ENCODE peak calls at places on chromosomes 2 and 18, in four cellular contexts. N is WTC11, Z is K562, X is HepG2. C is an unnamed sample.

GRCh38 chr2:241873081-241873802 is 3.7 kb downstream of the RTP5 start:
- DNase-seq in X (no peak), N (no peak), Z (no peak), C (no peak)

GRCh38 chr2:159695798-159696448 is 16.4 kb upstream of the MARCHF7 start:
- DNase-seq in N (no peak), Z (no peak), X (no peak), C (no peak)

GRCh38 chr2:99701503-99701902 is 211.7 kb upstream of the REV1 start:
- DNase-seq in Z (no peak), N (no peak), X (no peak), C (no peak)

GRCh38 chr18:42801706-42802105 is 313.8 kb downstream of the RIT2 start:
- DNase-seq in Z (no peak), X (no peak), N (no peak), C (no peak)

GRCh38 chr18:48534364-48534763 is 4.5 kb upstream of the CTIF start:
- DNase-seq in Z (no peak), N (no peak), X (no peak), C (no peak)

GRCh38 chr18:34493099-34493544 is 217.0 kb upstream of the DTNA start:
- DNase-seq in X (peak), N (peak), Z (no peak), C (peak)

GRCh38 chr2:120567128-120567527 is 168.5 kb upstream of the GLI2 start:
- DNase-seq in X (no peak), Z (no peak), N (no peak), C (no peak)

GRCh38 chr18:49608366-49608747 is 46.5 kb downstream of the LIPG start:
- DNase-seq in X (no peak), N (no peak), Z (peak), C (no peak)

GRCh38 chr2:159045545-159046454 is 77.4 kb downstream of the TANC1 start:
- DNase-seq in Z (no peak), N (no peak), X (no peak), C (no peak)

GRCh38 chr2:41934323-41935003 is 113.4 kb upstream of the PKDCC start:
- DNase-seq in Z (peak), N (no peak), X (no peak), C (no peak)

GRCh38 chr2:222561817-222562424 is 94.0 kb downstream of the FARSB start:
- DNase-seq in X (peak), N (peak), Z (peak), C (peak)

GRCh38 chr2:172878260-172878659 is 142.6 kb downstream of the RAPGEF4 start:
- DNase-seq in Z (no peak), N (no peak), X (no peak), C (no peak)

GRCh38 chr2:144079808-144080207 is 440.1 kb downstream of the ZEB2 start:
- DNase-seq in N (no peak), Z (no peak), X (no peak), C (no peak)

GRCh38 chr2:111698743-111699554 is 185.0 kb downstream of the ANAPC1 start:
- DNase-seq in Z (peak), N (no peak), X (peak), C (peak)

GRCh38 chr2:238722883-238723282 is 125.0 kb upstream of the TWIST2 start:
- DNase-seq in X (no peak), N (no peak), Z (no peak), C (no peak)

GRCh38 chr2:7845332-7845731 is 836.5 kb upstream of the ID2 start:
- DNase-seq in X (peak), N (no peak), Z (no peak), C (no peak)

GRCh38 chr18:53947092-53947640 is 277.3 kb downstream of the MBD2 start:
- DNase-seq in N (no peak), Z (no peak), X (peak), C (no peak)

GRCh38 chr2:112150447-112150846 is 12.3 kb downstream of the FBLN7 start:
- DNase-seq in Z (no peak), X (no peak), N (no peak), C (no peak)

GRCh38 chr18:79245517-79246001 is 150.2 kb upstream of the NFATC1 start:
- DNase-seq in N (no peak), Z (no peak), X (no peak), C (no peak)

GRCh38 chr18:7233398-7233797 is 2.5 kb downstream of the LRRC30 start:
- DNase-seq in X (no peak), N (no peak), Z (no peak), C (no peak)

GRCh38 chr18:48939368-48940097 is 11.2 kb downstream of the SMAD7 start:
- DNase-seq in Z (no peak), N (peak), X (no peak), C (no peak)

GRCh38 chr18:44715841-44716240 is 35.2 kb downstream of the SETBP1 start:
- DNase-seq in N (no peak), Z (no peak), X (no peak), C (no peak)

GRCh38 chr18:53864758-53865157 is 359.7 kb downstream of the MBD2 start:
- DNase-seq in N (no peak), Z (no peak), X (no peak), C (no peak)

GRCh38 chr18:66138642-66139041 is 387.8 kb downstream of the CDH7 start:
- DNase-seq in Z (no peak), X (no peak), N (no peak), C (no peak)

GRCh38 chr2:230680463-230681195 is 32.0 kb upstream of the CAB39 start:
- DNase-seq in X (no peak), Z (no peak), N (no peak), C (no peak)

GRCh38 chr2:64374686-64375085 is 79.3 kb upstream of the LGALSL start:
- DNase-seq in Z (no peak), X (no peak), N (no peak), C (no peak)

GRCh38 chr18:50051288-50051687 is 143.7 kb downstream of the MYO5B start:
- DNase-seq in N (peak), X (peak), Z (peak), C (peak)

GRCh38 chr2:137249463-137249862 is 484.1 kb downstream of the THSD7B start:
- DNase-seq in N (no peak), X (no peak), Z (no peak), C (no peak)

GRCh38 chr2:101696272-101697123 is 1.0 kb upstream of the MAP4K4 start:
- DNase-seq in X (no peak), N (no peak), Z (no peak), C (no peak)

GRCh38 chr2:164972216-164972615 is 16.9 kb upstream of the SLC38A11 start:
- DNase-seq in N (no peak), X (no peak), Z (no peak), C (no peak)

GRCh38 chr2:146820672-146821071 is 1024.2 kb upstream of the ACVR2A start:
- DNase-seq in X (no peak), Z (no peak), N (no peak), C (no peak)

GRCh38 chr2:45291283-45291682 is 282.0 kb upstream of the SIX2 start:
- DNase-seq in Z (no peak), N (no peak), X (no peak), C (no peak)
- TF ChIP-seq ELF4 in Z (no peak), N (no peak), X (no peak), C (no peak)

GRCh38 chr2:24638568-24638967 is 147.5 kb downstream of the NCOA1 start:
- DNase-seq in N (no peak), Z (no peak), X (no peak), C (no peak)

GRCh38 chr2:24632175-24632574 is 141.1 kb downstream of the NCOA1 start:
- DNase-seq in Z (no peak), N (no peak), X (no peak), C (no peak)

GRCh38 chr2:24635181-24635580 is 144.1 kb downstream of the NCOA1 start:
- DNase-seq in X (no peak), N (no peak), Z (peak), C (no peak)
- TF ChIP-seq ELF4 in X (no peak), N (no peak), Z (no peak), C (no peak)

GRCh38 chr18:21669736-21670135 is 34.8 kb downstream of the ABHD3 start:
- DNase-seq in Z (no peak), X (no peak), N (no peak), C (no peak)
- TF ChIP-seq ELF4 in Z (no peak), X (no peak), N (no peak), C (no peak)

GRCh38 chr2:170276056-170276455 is 98.1 kb downstream of the MYO3B start:
- DNase-seq in Z (no peak), N (no peak), X (no peak), C (no peak)
- TF ChIP-seq ELF4 in Z (no peak), N (no peak), X (no peak), C (no peak)

GRCh38 chr18:2212846-2213245 is 358.5 kb downstream of the METTL4 start:
- DNase-seq in X (no peak), Z (no peak), N (no peak), C (no peak)

DNA sequence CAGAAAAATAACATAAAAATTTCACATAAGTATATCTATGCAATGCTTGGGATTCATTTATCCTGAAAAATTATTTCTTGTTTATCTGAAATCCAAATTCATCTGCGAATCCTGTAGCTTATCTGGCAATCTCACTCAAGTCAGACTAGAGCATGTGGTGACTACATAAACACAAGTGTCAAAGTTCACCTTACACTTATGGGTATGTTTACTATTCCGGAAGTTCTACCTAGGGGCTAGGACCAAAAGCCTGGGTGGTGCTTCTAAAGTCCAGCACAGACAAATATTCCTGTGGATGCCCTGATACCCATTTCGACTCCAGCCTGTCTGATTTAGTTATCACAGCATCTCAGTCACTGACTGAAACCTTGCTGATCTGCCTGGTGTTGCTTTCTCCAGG is 364.0 kb downstream of the METTL4 start:
- DNase-seq in N (no peak), Z (no peak), X (peak), C (no peak)
- TF ChIP-seq ELF4 in N (no peak), Z (no peak), X (no peak), C (no peak)

GRCh38 chr2:79892123-79892522 is 379.3 kb downstream of the CTNNA2 start:
- DNase-seq in N (no peak), Z (no peak), X (no peak), C (no peak)

GRCh38 chr2:79882548-79882947 is 369.7 kb downstream of the CTNNA2 start:
- DNase-seq in N (peak), X (no peak), Z (no peak), C (no peak)

GRCh38 chr2:79887747-79888374 is 375.0 kb downstream of the CTNNA2 start:
- DNase-seq in Z (peak), N (peak), X (peak), C (peak)
- TF ChIP-seq ELF4 in Z (no peak), N (no peak), X (no peak), C (no peak)

DNA sequence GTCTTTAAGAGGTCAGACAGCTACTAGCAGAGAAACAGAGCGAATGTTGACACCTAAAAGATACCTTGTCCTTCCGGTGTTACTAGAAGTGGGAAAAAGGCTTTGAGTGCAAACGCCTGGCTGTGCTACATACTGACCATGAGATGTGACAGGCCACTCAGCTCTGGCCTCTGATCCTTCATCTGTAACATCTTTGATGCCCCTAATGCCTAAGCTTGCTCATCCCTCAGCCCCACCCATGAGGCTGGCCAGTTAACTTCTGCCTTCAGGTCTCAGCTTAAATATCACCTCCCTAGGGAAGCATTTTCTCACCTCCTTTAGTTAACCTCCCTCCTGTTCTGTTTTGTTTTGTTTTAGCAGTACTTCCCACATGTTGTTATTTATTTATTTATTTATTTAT is 15.9 kb downstream of the EPAS1 start:
- DNase-seq in X (no peak), N (no peak), Z (no peak), C (no peak)
- TF ChIP-seq ELF4 in X (no peak), N (no peak), Z (no peak), C (no peak)

C was measured in HEK293T.